ENCODE peak calls at places on chromosomes 7 and 10, in nine cellular contexts. X is transverse colon, M is ovary, Q is stomach, W is tibial nerve, H is A549, J is suprapubic skin, N is K562, T is esophagus muscularis mucosa. R is an unnamed sample.

GRCh38 chr7:34756691-34757090 is 98.7 kb downstream of the NPSR1 start:
- DNase-seq in W (no peak), T (no peak), M (no peak), N (no peak), H (no peak), Q (no peak), X (no peak), J (no peak), R (no peak)

GRCh38 chr10:79381804-79382221 is 34.5 kb downstream of the PPIF start:
- DNase-seq in N (no peak), Q (peak; percentile 40), J (peak; percentile 85), M (peak; percentile 54), H (peak; percentile 65), W (no peak), T (peak; percentile 95), X (peak; percentile 71), R (no peak)

GRCh38 chr10:113820507-113820906 is 33.4 kb downstream of the DCLRE1A start:
- DNase-seq in J (no peak), N (peak; percentile 19), Q (no peak), H (no peak), X (no peak), W (no peak), M (no peak), T (no peak), R (no peak)

GRCh38 chr10:78299861-78300453 is 266.3 kb downstream of the RPS24 start:
- DNase-seq in T (no peak), Q (no peak), M (no peak), N (no peak), H (no peak), J (peak; percentile 54), W (no peak), X (peak; percentile 28), R (peak; percentile 37)

GRCh38 chr10:18773180-18773579 is 113.9 kb downstream of the ARL5B start:
- DNase-seq in W (no peak), Q (no peak), X (no peak), M (no peak), N (no peak), J (no peak), T (no peak), H (no peak), R (no peak)

GRCh38 chr7:35799846-35800717 is 775 bp upstream of the SEPTIN7 start:
- DNase-seq in W (peak; percentile 63), M (peak; percentile 86), J (peak; percentile 93), X (peak; percentile 89), N (peak; percentile 94), Q (peak; percentile 83), T (peak; percentile 97), H (peak; percentile 93), R (peak; percentile 81)

GRCh38 chr10:123666318-123667291 is at the start of gene GPR26:
- DNase-seq in N (no peak), H (no peak), Q (no peak), M (no peak), W (no peak), X (no peak), T (no peak), J (no peak), R (peak; percentile 64)

GRCh38 chr10:18660816-18661431 is 1.7 kb downstream of the ARL5B start:
- DNase-seq in M (no peak), X (no peak), W (no peak), H (no peak), J (no peak), Q (no peak), T (no peak), N (no peak), R (no peak)

GRCh38 chr10:86992456-86992855 is 24.2 kb downstream of the ADIRF start:
- DNase-seq in W (no peak), M (no peak), X (no peak), J (no peak), N (no peak), Q (no peak), H (no peak), T (no peak), R (no peak)

GRCh38 chr7:149883049-149883439 is 9.3 kb downstream of the ATP6V0E2 start:
- DNase-seq in H (no peak), W (no peak), T (no peak), X (no peak), N (no peak), M (no peak), Q (no peak), J (no peak), R (no peak)

GRCh38 chr7:128883622-128884549 is 21.2 kb downstream of the ATP6V1F start:
- DNase-seq in T (peak; percentile 97), H (peak; percentile 74), Q (peak; percentile 86), M (peak; percentile 73), N (peak; percentile 92), J (peak; percentile 91), X (peak; percentile 88), W (peak; percentile 75), R (peak; percentile 99)

GRCh38 chr10:3261921-3262320 is 89.3 kb upstream of the PITRM1 start:
- DNase-seq in J (no peak), W (no peak), H (no peak), M (no peak), Q (no peak), T (no peak), X (no peak), N (no peak), R (no peak)

GRCh38 chr10:87590705-87591588 is 68.7 kb upstream of the PAPSS2 start:
- DNase-seq in Q (no peak), H (peak; percentile 48), N (no peak), W (no peak), J (no peak), T (no peak), M (no peak), X (no peak), R (no peak)

GRCh38 chr10:93384006-93384405 is 98.1 kb downstream of the MYOF start:
- DNase-seq in M (no peak), N (no peak), X (no peak), W (no peak), H (peak; percentile 40), J (no peak), Q (no peak), T (no peak), R (no peak)

GRCh38 chr7:41130021-41130420 is 572.9 kb downstream of the INHBA start:
- DNase-seq in T (no peak), N (no peak), W (no peak), H (no peak), M (no peak), J (no peak), X (no peak), Q (no peak), R (no peak)

GRCh38 chr10:101778781-101779543 is 3.0 kb upstream of the FGF8 start:
- DNase-seq in X (peak; percentile 70), H (no peak), Q (peak; percentile 68), J (peak; percentile 72), N (peak; percentile 30), M (no peak), T (no peak), W (no peak), R (no peak)

GRCh38 chr10:28738200-28738599 is 60.9 kb downstream of the BAMBI start:
- DNase-seq in M (no peak), X (no peak), H (peak; percentile 42), W (no peak), J (no peak), N (peak; percentile 76), T (no peak), Q (no peak), R (no peak)

GRCh38 chr10:110357252-110357780 is 52.6 kb upstream of the SMNDC1 start:
- DNase-seq in M (peak; percentile 65), H (peak; percentile 50), X (peak; percentile 45), N (peak; percentile 41), T (no peak), W (no peak), J (no peak), Q (no peak), R (no peak)

GRCh38 chr10:98445200-98445812 is 1.4 kb downstream of the HPS1 start:
- DNase-seq in M (no peak), Q (no peak), H (no peak), T (peak; percentile 81), J (no peak), X (no peak), W (no peak), N (no peak), R (no peak)

GRCh38 chr10:75109459-75109778 is 2.0 kb upstream of the SAMD8 start:
- DNase-seq in H (no peak), T (no peak), X (no peak), N (no peak), M (no peak), J (peak; percentile 21), W (no peak), Q (no peak), R (peak; percentile 8)

GRCh38 chr10:82737556-82737955 is 862.6 kb downstream of the NRG3 start:
- DNase-seq in X (no peak), H (no peak), W (no peak), N (no peak), Q (no peak), M (no peak), T (no peak), J (no peak), R (no peak)

GRCh38 chr10:86400705-86401587 is 34.4 kb upstream of the GRID1 start:
- DNase-seq in W (no peak), Q (peak; percentile 67), X (peak; percentile 59), T (no peak), H (peak; percentile 74), J (no peak), N (no peak), M (peak; percentile 17), R (peak; percentile 83)

GRCh38 chr10:132355754-132356153 is 23.8 kb downstream of the LRRC27 start:
- DNase-seq in M (no peak), J (peak; percentile 65), W (no peak), N (no peak), H (no peak), X (no peak), Q (no peak), T (no peak), R (no peak)
- TF ChIP-seq EP300 in M (no peak), J (no peak), W (no peak), N (no peak), H (no peak), X (no peak), Q (no peak), T (no peak), R (no peak)

GRCh38 chr10:51700228-51700835 is 937 bp upstream of the CSTF2T start:
- DNase-seq in H (no peak), X (peak; percentile 17), T (no peak), W (no peak), N (peak; percentile 49), J (no peak), M (peak; percentile 51), Q (peak; percentile 40), R (no peak)
- TF ChIP-seq EP300 in H (no peak), X (no peak), T (no peak), W (no peak), N (no peak), J (no peak), M (no peak), Q (no peak), R (no peak)

GRCh38 chr10:34252111-34252510 is 563.0 kb downstream of the PARD3 start:
- DNase-seq in J (no peak), H (peak; percentile 29), T (no peak), N (no peak), M (no peak), W (no peak), Q (peak; percentile 52), X (no peak), R (peak; percentile 53)
- TF ChIP-seq EP300 in J (no peak), H (no peak), T (no peak), N (no peak), M (no peak), W (no peak), Q (no peak), X (no peak), R (no peak)

DNA sequence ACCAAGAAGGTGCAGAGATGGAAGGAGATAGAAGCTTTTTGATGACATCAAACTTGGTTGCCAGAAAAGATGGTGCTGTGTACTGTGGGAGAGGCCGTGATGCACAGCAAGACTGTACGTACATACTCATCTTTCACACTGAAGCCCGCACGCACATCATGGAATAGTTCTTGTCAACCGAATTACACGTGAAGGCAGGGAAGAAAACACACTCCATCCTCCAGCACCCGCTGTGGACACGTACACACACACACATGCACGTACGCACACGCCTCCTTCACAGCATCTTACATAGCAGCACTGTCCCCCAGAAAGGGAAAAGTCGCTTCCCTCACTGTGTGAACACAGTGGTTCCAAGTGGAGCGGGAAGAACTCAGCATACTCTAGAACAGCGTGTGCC is 54.5 kb upstream of the DDC start:
- DNase-seq in H (no peak), M (no peak), J (no peak), N (no peak), W (no peak), T (peak; percentile 57), Q (no peak), X (no peak), R (no peak)
- TF ChIP-seq EP300 in H (no peak), M (no peak), J (no peak), N (no peak), W (no peak), T (no peak), Q (no peak), X (no peak), R (no peak)